ENCODE peak calls at places on chromosomes 11 and 22, in four cellular contexts. One of them, this sample, is unnamed. For H3K9me3, the result is how much of the 10 kb centered on the place peaks cover.

GRCh38 chr22:45608763-45609180 is 62.9 kb upstream of the ATXN10 start:
- DNase-seq in left ventricle myocardium inferior: no peak
- DNase-seq in upper lobe of right lung: no peak
- DNase-seq in mammary epithelial cell: peak
- DNase-seq in this sample: no peak

GRCh38 chr11:128174465-128175101 is 412.8 kb downstream of the ETS1 start:
- DNase-seq in mammary epithelial cell: no peak
- DNase-seq in left ventricle myocardium inferior: no peak
- DNase-seq in upper lobe of right lung: no peak
- DNase-seq in this sample: no peak

GRCh38 chr11:102438311-102439062 is 14.1 kb downstream of the TMEM123 start:
- DNase-seq in mammary epithelial cell: no peak
- DNase-seq in left ventricle myocardium inferior: no peak
- DNase-seq in upper lobe of right lung: peak
- DNase-seq in this sample: no peak

GRCh38 chr22:40855960-40856512 is 403 bp downstream of the ST13 start:
- DNase-seq in upper lobe of right lung: no peak
- DNase-seq in mammary epithelial cell: peak
- DNase-seq in left ventricle myocardium inferior: peak
- DNase-seq in this sample: no peak

GRCh38 chr11:82384308-82384707 is 349.4 kb downstream of the FAM181B start:
- DNase-seq in left ventricle myocardium inferior: no peak
- DNase-seq in mammary epithelial cell: no peak
- DNase-seq in upper lobe of right lung: no peak
- DNase-seq in this sample: no peak

GRCh38 chr22:37500745-37501144 is 14.6 kb upstream of the MFNG start:
- DNase-seq in left ventricle myocardium inferior: no peak
- DNase-seq in mammary epithelial cell: no peak
- DNase-seq in upper lobe of right lung: no peak
- DNase-seq in this sample: no peak

GRCh38 chr11:41917900-41918299 is 458.4 kb upstream of the LRRC4C start:
- DNase-seq in mammary epithelial cell: no peak
- DNase-seq in upper lobe of right lung: no peak
- DNase-seq in left ventricle myocardium inferior: no peak
- DNase-seq in this sample: no peak

GRCh38 chr11:73728000-73728399 is 32.9 kb downstream of the RAB6A start:
- DNase-seq in mammary epithelial cell: no peak
- DNase-seq in left ventricle myocardium inferior: no peak
- DNase-seq in upper lobe of right lung: no peak
- DNase-seq in this sample: no peak

GRCh38 chr11:16874275-16874975 is 136.0 kb downstream of the C11orf58 start:
- DNase-seq in mammary epithelial cell: no peak
- DNase-seq in upper lobe of right lung: no peak
- DNase-seq in left ventricle myocardium inferior: no peak
- DNase-seq in this sample: no peak

GRCh38 chr11:75966546-75967287 is 151.7 kb downstream of the UVRAG start:
- DNase-seq in left ventricle myocardium inferior: no peak
- DNase-seq in mammary epithelial cell: peak
- DNase-seq in upper lobe of right lung: no peak
- DNase-seq in this sample: no peak

GRCh38 chr11:61437496-61437895 is 7.6 kb downstream of the SDHAF2 start:
- DNase-seq in upper lobe of right lung: no peak
- DNase-seq in left ventricle myocardium inferior: no peak
- DNase-seq in mammary epithelial cell: no peak
- DNase-seq in this sample: no peak

GRCh38 chr11:2304156-2305139 is 2.6 kb downstream of the TSPAN32 start:
- DNase-seq in mammary epithelial cell: no peak
- DNase-seq in upper lobe of right lung: peak
- DNase-seq in left ventricle myocardium inferior: no peak
- DNase-seq in this sample: no peak

GRCh38 chr11:96943970-96944369 is 554.2 kb downstream of the JRKL start:
- DNase-seq in upper lobe of right lung: no peak
- DNase-seq in mammary epithelial cell: no peak
- DNase-seq in left ventricle myocardium inferior: no peak
- DNase-seq in this sample: no peak

GRCh38 chr11:113957016-113957415 is 17.9 kb upstream of the HTR3A start:
- DNase-seq in upper lobe of right lung: no peak
- DNase-seq in mammary epithelial cell: no peak
- DNase-seq in left ventricle myocardium inferior: no peak
- DNase-seq in this sample: no peak

GRCh38 chr22:25334091-25334490 is 114.7 kb downstream of the CRYBB2 start:
- DNase-seq in upper lobe of right lung: no peak
- DNase-seq in mammary epithelial cell: peak
- DNase-seq in left ventricle myocardium inferior: peak
- DNase-seq in this sample: no peak

GRCh38 chr11:45267660-45268340 is 18.3 kb downstream of the SYT13 start:
- DNase-seq in mammary epithelial cell: no peak
- DNase-seq in upper lobe of right lung: no peak
- DNase-seq in left ventricle myocardium inferior: no peak
- DNase-seq in this sample: no peak

GRCh38 chr22:29695129-29695926 is 24.5 kb upstream of the CABP7 start:
- DNase-seq in mammary epithelial cell: no peak
- DNase-seq in upper lobe of right lung: no peak
- DNase-seq in left ventricle myocardium inferior: no peak
- DNase-seq in this sample: no peak

GRCh38 chr11:76233936-76234703 is 27.8 kb upstream of the WNT11 start:
- DNase-seq in left ventricle myocardium inferior: peak
- DNase-seq in upper lobe of right lung: peak
- DNase-seq in mammary epithelial cell: peak
- DNase-seq in this sample: no peak

GRCh38 chr11:88367310-88367709 is 29.8 kb upstream of the CTSC start:
- DNase-seq in left ventricle myocardium inferior: no peak
- DNase-seq in upper lobe of right lung: no peak
- DNase-seq in mammary epithelial cell: no peak
- DNase-seq in this sample: no peak

GRCh38 chr11:78557236-78557635 is 17.4 kb downstream of the NARS2 start:
- DNase-seq in left ventricle myocardium inferior: no peak
- DNase-seq in mammary epithelial cell: no peak
- DNase-seq in upper lobe of right lung: no peak
- DNase-seq in this sample: no peak

GRCh38 chr11:74325649-74326645 is 14.5 kb upstream of the P4HA3 start:
- DNase-seq in upper lobe of right lung: peak
- DNase-seq in left ventricle myocardium inferior: peak
- DNase-seq in mammary epithelial cell: no peak
- DNase-seq in this sample: no peak

GRCh38 chr11:17389205-17389956 is 922 bp upstream of the KCNJ11 start:
- DNase-seq in left ventricle myocardium inferior: peak
- DNase-seq in mammary epithelial cell: peak
- DNase-seq in upper lobe of right lung: peak
- DNase-seq in this sample: peak

GRCh38 chr22:19819209-19819910 is 35.3 kb downstream of the GNB1L start:
- DNase-seq in upper lobe of right lung: no peak
- DNase-seq in left ventricle myocardium inferior: no peak
- DNase-seq in mammary epithelial cell: no peak
- DNase-seq in this sample: no peak

GRCh38 chr11:92782806-92783205 is 186.6 kb upstream of the MTNR1B start:
- DNase-seq in upper lobe of right lung: no peak
- DNase-seq in mammary epithelial cell: no peak
- DNase-seq in left ventricle myocardium inferior: no peak
- DNase-seq in this sample: no peak

GRCh38 chr11:68313574-68314202 is 1.3 kb downstream of the LRP5 start:
- DNase-seq in left ventricle myocardium inferior: no peak
- DNase-seq in upper lobe of right lung: peak
- DNase-seq in mammary epithelial cell: peak
- DNase-seq in this sample: no peak

GRCh38 chr11:61080526-61080925 is 21.8 kb upstream of the CD5 start:
- DNase-seq in left ventricle myocardium inferior: no peak
- DNase-seq in mammary epithelial cell: no peak
- DNase-seq in upper lobe of right lung: no peak
- DNase-seq in this sample: no peak

GRCh38 chr11:66951927-66952337 is 6.3 kb downstream of the PC start:
- DNase-seq in mammary epithelial cell: no peak
- DNase-seq in left ventricle myocardium inferior: no peak
- DNase-seq in upper lobe of right lung: no peak
- DNase-seq in this sample: no peak

GRCh38 chr11:13668957-13669521 is 571 bp downstream of the FAR1 start:
- DNase-seq in upper lobe of right lung: peak
- DNase-seq in left ventricle myocardium inferior: peak
- DNase-seq in mammary epithelial cell: peak
- DNase-seq in this sample: peak

DNA sequence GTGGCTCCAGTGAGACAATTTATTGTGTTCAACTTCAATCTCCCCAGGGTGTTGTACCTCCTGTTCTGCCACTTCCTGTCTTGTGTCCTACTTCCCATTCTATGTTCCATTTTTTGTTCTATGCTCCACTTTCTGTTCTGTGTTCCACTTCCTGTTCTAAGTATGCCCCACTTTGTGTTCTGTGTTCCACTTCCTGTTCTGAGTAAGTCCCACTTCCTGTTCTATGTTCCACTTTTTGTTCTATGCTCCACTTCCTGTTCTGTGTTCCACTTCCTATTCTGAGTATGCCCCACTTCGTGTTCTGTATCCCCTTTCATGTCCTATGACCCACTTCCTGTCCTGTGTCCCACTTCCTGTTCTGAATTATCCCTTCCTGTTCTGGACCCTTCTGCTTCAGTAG is 732.7 kb downstream of the TBC1D22A start:
- DNase-seq in left ventricle myocardium inferior: no peak
- DNase-seq in upper lobe of right lung: no peak
- DNase-seq in mammary epithelial cell: no peak
- DNase-seq in this sample: no peak
- H3K9me3 ChIP-seq in left ventricle myocardium inferior: under half
- H3K9me3 ChIP-seq in upper lobe of right lung: under half
- H3K9me3 ChIP-seq in mammary epithelial cell: under half
- H3K9me3 ChIP-seq in this sample: under half

DNA sequence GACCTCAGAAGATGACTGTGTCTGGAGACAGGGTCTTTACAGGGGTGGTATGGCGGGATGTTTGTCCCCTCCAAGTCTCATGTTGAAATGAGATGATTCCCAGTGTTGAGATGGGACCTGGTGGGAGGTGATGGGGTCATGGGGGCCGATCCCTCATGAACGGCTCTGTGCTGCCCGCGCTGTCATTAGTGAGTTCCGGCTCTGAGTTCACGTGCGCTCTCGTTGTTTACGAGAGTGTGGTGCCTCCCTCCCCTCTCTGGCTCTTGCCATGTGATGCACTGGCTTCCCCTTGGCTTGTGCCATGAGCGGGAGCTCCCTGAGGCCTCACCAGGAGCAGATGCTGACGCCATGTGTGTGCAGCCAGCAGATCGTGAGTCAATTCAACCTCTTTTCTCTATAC is 830.8 kb downstream of the TBC1D22A start:
- DNase-seq in left ventricle myocardium inferior: no peak
- DNase-seq in upper lobe of right lung: peak
- DNase-seq in mammary epithelial cell: no peak
- DNase-seq in this sample: no peak
- H3K9me3 ChIP-seq in left ventricle myocardium inferior: under half
- H3K9me3 ChIP-seq in upper lobe of right lung: under half
- H3K9me3 ChIP-seq in mammary epithelial cell: under half
- H3K9me3 ChIP-seq in this sample: under half

GRCh38 chr11:71145368-71145767 is 107.0 kb downstream of the SHANK2 start:
- DNase-seq in upper lobe of right lung: peak
- DNase-seq in left ventricle myocardium inferior: no peak
- DNase-seq in mammary epithelial cell: no peak
- DNase-seq in this sample: no peak
- H3K9me3 ChIP-seq in upper lobe of right lung: under half
- H3K9me3 ChIP-seq in left ventricle myocardium inferior: under half
- H3K9me3 ChIP-seq in mammary epithelial cell: under half
- H3K9me3 ChIP-seq in this sample: under half

DNA sequence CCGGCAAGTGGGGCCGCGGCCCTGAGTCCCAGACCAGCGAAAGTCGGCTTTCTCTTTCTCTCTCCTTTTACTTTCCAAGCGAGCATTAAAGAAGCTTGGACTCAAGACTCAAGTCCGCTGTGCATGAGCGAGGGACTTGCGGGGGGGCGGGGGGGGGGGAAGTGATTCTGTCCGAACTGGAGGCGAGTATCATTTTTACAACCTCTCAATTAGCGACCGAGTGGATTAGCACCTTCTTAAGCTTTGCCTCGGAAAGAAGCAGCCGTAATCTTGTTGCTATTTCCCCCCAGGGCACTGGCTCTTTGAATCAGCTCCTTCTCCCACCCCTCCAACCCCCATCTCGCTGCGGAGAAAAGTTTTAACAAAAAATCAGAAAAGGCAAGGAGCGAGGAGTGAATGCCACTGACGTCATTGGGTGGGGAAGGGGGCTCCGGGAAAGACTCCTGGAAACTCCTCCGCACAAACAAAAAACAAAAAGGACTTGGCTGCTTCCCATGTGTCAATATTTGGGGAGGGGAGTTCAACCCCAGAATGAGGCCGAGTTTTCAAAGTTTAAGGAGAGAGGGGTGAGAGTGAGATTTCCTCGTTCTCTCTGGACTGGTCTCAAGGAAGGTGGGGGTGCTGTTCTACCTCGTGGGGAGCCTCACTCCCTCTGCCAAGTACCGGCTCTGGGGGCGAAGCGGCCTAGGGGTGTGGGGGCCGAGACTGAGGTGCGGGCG is 2.3 kb upstream of the PAX6 start:
- DNase-seq in upper lobe of right lung: no peak
- DNase-seq in mammary epithelial cell: no peak
- DNase-seq in left ventricle myocardium inferior: no peak
- DNase-seq in this sample: no peak
- H3K9me3 ChIP-seq in upper lobe of right lung: under half
- H3K9me3 ChIP-seq in mammary epithelial cell: under half
- H3K9me3 ChIP-seq in left ventricle myocardium inferior: under half
- H3K9me3 ChIP-seq in this sample: under half